ENCODE peak calls at places on chromosome 5, in seven cellular contexts. P, I, Y, R, E, L and T are unnamed samples.

GRCh38 chr5:8912106-8912505 is 633.8 kb downstream of the SEMA5A start:
- DNase-seq in R (no peak), L (no peak), Y (no peak), E (no peak), I (no peak), P (no peak), T (no peak)

GRCh38 chr5:14004598-14005394 is 60.3 kb upstream of the DNAH5 start:
- DNase-seq in Y (no peak), R (no peak), L (no peak), E (peak; percentile 63), I (no peak), P (no peak), T (peak; percentile 35)

GRCh38 chr5:136432705-136433104 is 67.4 kb upstream of the TRPC7 start:
- DNase-seq in R (no peak), I (no peak), E (no peak), Y (no peak), P (no peak), L (no peak), T (no peak)

GRCh38 chr5:44389410-44389879 is at the start of gene FGF10:
- DNase-seq in L (peak; percentile 80), P (no peak), R (no peak), E (no peak), Y (no peak), I (no peak), T (peak; percentile 27)

GRCh38 chr5:116137544-116138378 is 52.9 kb downstream of the COMMD10 start:
- DNase-seq in E (peak; percentile 56), I (no peak), L (no peak), R (no peak), Y (no peak), P (no peak), T (peak; percentile 86)

GRCh38 chr5:119537704-119538103 is 85.4 kb downstream of the HSD17B4 start:
- DNase-seq in L (no peak), P (no peak), Y (no peak), E (no peak), R (no peak), I (no peak), T (no peak)

GRCh38 chr5:36769129-36769528 is 107.4 kb upstream of the NIPBL start:
- DNase-seq in Y (no peak), L (no peak), R (no peak), E (no peak), I (no peak), P (no peak), T (no peak)

GRCh38 chr5:58056546-58056945 is 403.3 kb downstream of the PLK2 start:
- DNase-seq in I (no peak), P (no peak), E (no peak), R (no peak), Y (no peak), L (no peak), T (no peak)

GRCh38 chr5:135490245-135491037 is 38.3 kb upstream of the TIFAB start:
- DNase-seq in L (no peak), Y (no peak), E (no peak), P (no peak), R (no peak), I (no peak), T (no peak)

GRCh38 chr5:120101771-120102170 is 362.3 kb upstream of the PRR16 start:
- DNase-seq in L (no peak), I (no peak), P (no peak), R (no peak), Y (no peak), E (peak; percentile 32), T (peak; percentile 67)

GRCh38 chr5:145360936-145361335 is 474.2 kb downstream of the PRELID2 start:
- DNase-seq in Y (no peak), R (no peak), L (no peak), E (peak; percentile 56), P (no peak), I (no peak), T (peak; percentile 59)

GRCh38 chr5:149453618-149454415 is 74.7 kb upstream of the IL17B start:
- DNase-seq in P (no peak), Y (no peak), I (no peak), E (no peak), L (no peak), R (no peak), T (no peak)

GRCh38 chr5:94432499-94432898 is 185.9 kb downstream of the KIAA0825 start:
- DNase-seq in R (no peak), P (no peak), Y (no peak), L (no peak), E (peak; percentile 75), I (no peak), T (peak; percentile 62)

GRCh38 chr5:134114886-134115805 is 665 bp downstream of the TCF7 start:
- DNase-seq in R (peak; percentile 66), Y (no peak), P (peak; percentile 35), L (no peak), I (no peak), E (no peak), T (peak; percentile 16)